ENCODE peak calls at places on chromosomes 13 and 19, in five cellular contexts. One of them, this sample, is unnamed.

GRCh38 chr13:31160857-31161582 is 684 bp downstream of the HSPH1 start:
- DNase-seq in left cardiac atrium: peak
- DNase-seq in AG09319: peak
- DNase-seq in body of pancreas: peak
- DNase-seq in heart left ventricle: peak
- DNase-seq in this sample: peak

GRCh38 chr13:99289674-99290337 is 17.4 kb downstream of the GPR183 start:
- DNase-seq in left cardiac atrium: no peak
- DNase-seq in AG09319: no peak
- DNase-seq in body of pancreas: no peak
- DNase-seq in heart left ventricle: no peak
- DNase-seq in this sample: no peak

GRCh38 chr13:72820156-72820897 is 38.4 kb downstream of the PIBF1 start:
- DNase-seq in left cardiac atrium: no peak
- DNase-seq in AG09319: no peak
- DNase-seq in body of pancreas: no peak
- DNase-seq in heart left ventricle: no peak
- DNase-seq in this sample: peak

GRCh38 chr13:109330941-109331340 is 455.4 kb downstream of the IRS2 start:
- DNase-seq in left cardiac atrium: no peak
- DNase-seq in AG09319: no peak
- DNase-seq in body of pancreas: no peak
- DNase-seq in heart left ventricle: no peak
- DNase-seq in this sample: peak

GRCh38 chr19:28406237-28406596 is 806.7 kb downstream of the UQCRFS1 start:
- DNase-seq in left cardiac atrium: no peak
- DNase-seq in AG09319: no peak
- DNase-seq in body of pancreas: no peak
- DNase-seq in heart left ventricle: no peak
- DNase-seq in this sample: no peak

GRCh38 chr19:17526922-17527321 is 15.5 kb downstream of the PGLS start:
- DNase-seq in left cardiac atrium: no peak
- DNase-seq in AG09319: no peak
- DNase-seq in body of pancreas: no peak
- DNase-seq in heart left ventricle: no peak
- DNase-seq in this sample: no peak

GRCh38 chr13:100125946-100126345 is 37.1 kb downstream of the PCCA start:
- DNase-seq in left cardiac atrium: no peak
- DNase-seq in AG09319: no peak
- DNase-seq in body of pancreas: no peak
- DNase-seq in heart left ventricle: no peak
- DNase-seq in this sample: no peak

GRCh38 chr13:105925496-105925895 is 610.0 kb downstream of the EFNB2 start:
- DNase-seq in left cardiac atrium: no peak
- DNase-seq in AG09319: no peak
- DNase-seq in body of pancreas: no peak
- DNase-seq in heart left ventricle: no peak
- DNase-seq in this sample: peak

GRCh38 chr13:106034201-106034600 is 501.3 kb downstream of the EFNB2 start:
- DNase-seq in left cardiac atrium: no peak
- DNase-seq in AG09319: no peak
- DNase-seq in body of pancreas: no peak
- DNase-seq in heart left ventricle: no peak
- DNase-seq in this sample: peak

GRCh38 chr13:47277774-47278173 is 380.9 kb upstream of the HTR2A start:
- DNase-seq in left cardiac atrium: no peak
- DNase-seq in AG09319: no peak
- DNase-seq in body of pancreas: no peak
- DNase-seq in heart left ventricle: no peak
- DNase-seq in this sample: peak

GRCh38 chr13:75913925-75914324 is 277.8 kb downstream of the LMO7 start:
- DNase-seq in left cardiac atrium: no peak
- DNase-seq in AG09319: no peak
- DNase-seq in body of pancreas: no peak
- DNase-seq in heart left ventricle: no peak
- DNase-seq in this sample: no peak

GRCh38 chr13:76397413-76397812 is 488.8 kb downstream of the KCTD12 start:
- DNase-seq in left cardiac atrium: no peak
- DNase-seq in AG09319: no peak
- DNase-seq in body of pancreas: no peak
- DNase-seq in heart left ventricle: no peak
- DNase-seq in this sample: no peak

GRCh38 chr13:79779761-79780160 is 298.8 kb downstream of the NDFIP2 start:
- DNase-seq in left cardiac atrium: peak
- DNase-seq in AG09319: no peak
- DNase-seq in body of pancreas: peak
- DNase-seq in heart left ventricle: no peak
- DNase-seq in this sample: peak

GRCh38 chr19:58499021-58499927 is 12.5 kb downstream of the SLC27A5 start:
- DNase-seq in left cardiac atrium: peak
- DNase-seq in AG09319: peak
- DNase-seq in body of pancreas: peak
- DNase-seq in heart left ventricle: peak
- DNase-seq in this sample: peak

GRCh38 chr19:6866646-6867255 is 20.6 kb upstream of the ADGRE1 start:
- DNase-seq in left cardiac atrium: no peak
- DNase-seq in AG09319: no peak
- DNase-seq in body of pancreas: no peak
- DNase-seq in heart left ventricle: no peak
- DNase-seq in this sample: no peak

GRCh38 chr13:102227696-102228095 is 174.2 kb downstream of the FGF14 start:
- DNase-seq in left cardiac atrium: no peak
- DNase-seq in AG09319: no peak
- DNase-seq in body of pancreas: no peak
- DNase-seq in heart left ventricle: no peak
- DNase-seq in this sample: no peak

GRCh38 chr13:26062853-26063444 is 11.1 kb upstream of the SHISA2 start:
- DNase-seq in left cardiac atrium: no peak
- DNase-seq in AG09319: peak
- DNase-seq in body of pancreas: peak
- DNase-seq in heart left ventricle: no peak
- DNase-seq in this sample: peak

GRCh38 chr13:60109285-60109684 is 54.4 kb downstream of the DIAPH3 start:
- DNase-seq in left cardiac atrium: no peak
- DNase-seq in AG09319: no peak
- DNase-seq in body of pancreas: no peak
- DNase-seq in heart left ventricle: no peak
- DNase-seq in this sample: no peak

GRCh38 chr13:103517066-103517767 is 451.0 kb upstream of the SLC10A2 start:
- DNase-seq in left cardiac atrium: no peak
- DNase-seq in AG09319: no peak
- DNase-seq in body of pancreas: no peak
- DNase-seq in heart left ventricle: no peak
- DNase-seq in this sample: no peak

This sample was measured in AG10803.